ENCODE peak calls at places on chromosomes 13 and 19, in six cellular contexts. One of them, this sample, is unnamed.

GRCh38 chr19:6662692-6663091 is 7.3 kb downstream of the TNFSF14 start:
- DNase-seq in body of pancreas: no peak
- DNase-seq in ovary: no peak
- DNase-seq in brain microvascular endothelial cell: no peak
- DNase-seq in left ventricle myocardium inferior: no peak
- DNase-seq in left lung: no peak
- DNase-seq in this sample: no peak

GRCh38 chr19:54160948-54161347 is 1.4 kb upstream of the LENG1 start:
- DNase-seq in ovary: no peak
- DNase-seq in left ventricle myocardium inferior: no peak
- DNase-seq in brain microvascular endothelial cell: no peak
- DNase-seq in body of pancreas: no peak
- DNase-seq in left lung: no peak
- DNase-seq in this sample: no peak

GRCh38 chr19:34590228-34590627 is 86.7 kb downstream of the SCGB2B2 start:
- DNase-seq in left lung: no peak
- DNase-seq in ovary: no peak
- DNase-seq in left ventricle myocardium inferior: no peak
- DNase-seq in body of pancreas: no peak
- DNase-seq in brain microvascular endothelial cell: no peak
- DNase-seq in this sample: no peak

GRCh38 chr19:33397536-33398360 is 24.2 kb downstream of the CEBPG start:
- DNase-seq in ovary: no peak
- DNase-seq in left lung: peak
- DNase-seq in brain microvascular endothelial cell: no peak
- DNase-seq in body of pancreas: no peak
- DNase-seq in left ventricle myocardium inferior: no peak
- DNase-seq in this sample: no peak

GRCh38 chr19:33391631-33392249 is 18.2 kb downstream of the CEBPG start:
- DNase-seq in left ventricle myocardium inferior: no peak
- DNase-seq in left lung: no peak
- DNase-seq in brain microvascular endothelial cell: no peak
- DNase-seq in ovary: peak
- DNase-seq in body of pancreas: no peak
- DNase-seq in this sample: no peak

GRCh38 chr13:99657848-99658265 is 156.6 kb downstream of the TM9SF2 start:
- DNase-seq in left lung: no peak
- DNase-seq in body of pancreas: no peak
- DNase-seq in brain microvascular endothelial cell: peak
- DNase-seq in ovary: no peak
- DNase-seq in left ventricle myocardium inferior: peak
- DNase-seq in this sample: no peak

GRCh38 chr19:49331616-49332055 is 3.6 kb upstream of the CD37 start:
- DNase-seq in left lung: peak
- DNase-seq in ovary: no peak
- DNase-seq in brain microvascular endothelial cell: peak
- DNase-seq in body of pancreas: peak
- DNase-seq in left ventricle myocardium inferior: no peak
- DNase-seq in this sample: peak

GRCh38 chr19:38842439-38843174 is 7.2 kb downstream of the HNRNPL start:
- DNase-seq in brain microvascular endothelial cell: no peak
- DNase-seq in body of pancreas: no peak
- DNase-seq in left lung: no peak
- DNase-seq in left ventricle myocardium inferior: no peak
- DNase-seq in ovary: no peak
- DNase-seq in this sample: no peak

GRCh38 chr13:113448545-113448884 is 4.8 kb downstream of the ADPRHL1 start:
- DNase-seq in left lung: peak
- DNase-seq in left ventricle myocardium inferior: peak
- DNase-seq in ovary: no peak
- DNase-seq in brain microvascular endothelial cell: no peak
- DNase-seq in body of pancreas: peak
- DNase-seq in this sample: no peak

GRCh38 chr13:113076681-113077401 is 28.8 kb upstream of the F7 start:
- DNase-seq in left lung: no peak
- DNase-seq in left ventricle myocardium inferior: no peak
- DNase-seq in brain microvascular endothelial cell: no peak
- DNase-seq in ovary: no peak
- DNase-seq in body of pancreas: no peak
- DNase-seq in this sample: no peak

GRCh38 chr13:81683526-81683925 is 1342.6 kb upstream of the SPRY2 start:
- DNase-seq in ovary: no peak
- DNase-seq in left lung: no peak
- DNase-seq in brain microvascular endothelial cell: no peak
- DNase-seq in body of pancreas: no peak
- DNase-seq in left ventricle myocardium inferior: no peak
- DNase-seq in this sample: no peak

GRCh38 chr13:52832268-52832667 is 16.2 kb downstream of the PCDH8 start:
- DNase-seq in brain microvascular endothelial cell: no peak
- DNase-seq in left lung: no peak
- DNase-seq in body of pancreas: no peak
- DNase-seq in left ventricle myocardium inferior: no peak
- DNase-seq in ovary: no peak
- DNase-seq in this sample: no peak

GRCh38 chr19:51735759-51736449 is 12.1 kb upstream of the HAS1 start:
- DNase-seq in body of pancreas: no peak
- DNase-seq in left ventricle myocardium inferior: peak
- DNase-seq in ovary: no peak
- DNase-seq in brain microvascular endothelial cell: peak
- DNase-seq in left lung: peak
- DNase-seq in this sample: no peak

GRCh38 chr19:54485846-54486245 is 12.8 kb upstream of the CDC42EP5 start:
- DNase-seq in left ventricle myocardium inferior: no peak
- DNase-seq in ovary: no peak
- DNase-seq in brain microvascular endothelial cell: peak
- DNase-seq in body of pancreas: no peak
- DNase-seq in left lung: no peak
- DNase-seq in this sample: no peak

GRCh38 chr13:46675016-46675415 is 121.9 kb downstream of the ESD start:
- DNase-seq in ovary: no peak
- DNase-seq in left lung: no peak
- DNase-seq in left ventricle myocardium inferior: no peak
- DNase-seq in brain microvascular endothelial cell: no peak
- DNase-seq in body of pancreas: no peak
- DNase-seq in this sample: no peak

DNA sequence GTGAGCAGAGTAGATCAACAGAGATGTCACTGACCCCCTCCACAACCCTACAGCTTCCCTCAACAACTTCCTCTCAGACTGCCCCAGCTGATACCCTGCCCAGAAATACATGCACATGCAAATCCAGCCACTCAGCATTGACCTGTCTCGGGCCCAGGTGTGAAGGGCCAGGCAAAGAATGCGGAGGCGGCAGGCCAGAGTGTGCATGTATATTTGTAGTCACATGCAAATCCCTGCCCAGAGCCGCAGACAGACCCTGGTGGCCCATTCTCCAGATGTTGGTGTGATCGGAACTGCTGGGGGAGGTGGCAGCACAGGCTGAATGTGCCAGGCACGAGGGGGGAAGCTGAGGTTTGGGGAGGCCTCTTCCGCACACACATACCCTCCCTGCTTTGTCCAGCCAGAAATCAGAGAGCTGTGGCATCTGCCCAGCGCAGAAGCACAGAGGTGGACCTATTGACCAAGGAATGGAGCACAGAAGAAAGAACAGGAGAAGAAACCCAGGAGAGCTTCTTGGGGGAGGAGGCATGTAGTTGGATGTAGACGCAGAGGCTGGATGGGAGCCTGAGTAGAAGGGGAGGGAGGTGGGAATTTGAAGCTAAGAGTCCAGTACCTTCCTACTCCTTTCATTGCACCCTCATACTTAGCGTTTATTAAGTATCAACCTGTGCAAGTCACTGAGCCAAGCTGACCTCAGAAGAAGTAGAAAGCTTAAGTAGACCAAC is 14.4 kb downstream of the MEF2B start:
- DNase-seq in left lung: no peak
- DNase-seq in left ventricle myocardium inferior: no peak
- DNase-seq in body of pancreas: no peak
- DNase-seq in brain microvascular endothelial cell: no peak
- DNase-seq in ovary: no peak
- DNase-seq in this sample: no peak
- H3K27ac ChIP-seq in left lung: no peak
- H3K27ac ChIP-seq in left ventricle myocardium inferior: no peak
- H3K27ac ChIP-seq in body of pancreas: no peak
- H3K27ac ChIP-seq in brain microvascular endothelial cell: no peak
- H3K27ac ChIP-seq in ovary: no peak
- H3K27ac ChIP-seq in this sample: no peak

DNA sequence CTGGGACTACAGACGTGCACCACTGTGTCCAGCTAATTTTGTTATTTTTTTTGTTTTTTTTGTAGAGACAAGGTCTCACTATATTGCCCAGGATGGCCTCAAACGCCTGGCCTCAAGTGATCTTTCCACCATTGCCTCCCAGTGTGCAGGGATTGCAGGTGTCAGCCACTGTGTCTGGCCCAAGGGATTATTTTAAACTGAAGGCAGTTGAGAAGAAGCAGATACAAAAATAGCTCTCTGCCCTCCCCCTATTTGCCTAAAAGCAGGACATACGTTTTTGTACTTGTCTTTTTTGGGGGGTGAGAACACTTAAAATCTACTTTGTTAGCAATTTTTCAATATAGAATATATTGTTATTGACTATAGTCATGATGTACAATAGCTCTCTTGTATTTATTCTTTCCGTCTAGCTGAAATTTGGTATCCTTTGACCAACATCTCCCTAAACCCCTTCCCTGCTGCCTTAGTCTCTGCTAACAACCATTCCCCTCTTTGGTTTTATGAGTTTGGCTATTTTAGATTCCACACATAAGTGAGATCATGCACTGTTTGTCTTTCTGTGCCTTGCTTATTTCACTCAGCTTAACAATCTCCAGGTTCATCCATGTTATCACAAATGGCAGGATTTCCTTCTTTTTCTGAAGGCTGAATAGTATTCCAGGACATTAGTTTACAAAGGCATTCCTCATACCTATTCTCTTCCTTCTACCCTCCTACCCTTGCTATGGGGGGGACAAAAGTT is 34.9 kb downstream of the ADGRE3 start:
- DNase-seq in left lung: no peak
- DNase-seq in brain microvascular endothelial cell: no peak
- DNase-seq in left ventricle myocardium inferior: no peak
- DNase-seq in ovary: no peak
- DNase-seq in body of pancreas: no peak
- DNase-seq in this sample: no peak
- H3K27ac ChIP-seq in left lung: no peak
- H3K27ac ChIP-seq in brain microvascular endothelial cell: no peak
- H3K27ac ChIP-seq in left ventricle myocardium inferior: no peak
- H3K27ac ChIP-seq in ovary: no peak
- H3K27ac ChIP-seq in body of pancreas: no peak
- H3K27ac ChIP-seq in this sample: no peak

GRCh38 chr13:27161980-27162379 is 9.6 kb downstream of the USP12 start:
- DNase-seq in body of pancreas: no peak
- DNase-seq in left lung: no peak
- DNase-seq in ovary: no peak
- DNase-seq in left ventricle myocardium inferior: no peak
- DNase-seq in brain microvascular endothelial cell: no peak
- DNase-seq in this sample: no peak
- H3K27ac ChIP-seq in body of pancreas: no peak
- H3K27ac ChIP-seq in left lung: no peak
- H3K27ac ChIP-seq in ovary: no peak
- H3K27ac ChIP-seq in left ventricle myocardium inferior: no peak
- H3K27ac ChIP-seq in brain microvascular endothelial cell: no peak
- H3K27ac ChIP-seq in this sample: no peak

DNA sequence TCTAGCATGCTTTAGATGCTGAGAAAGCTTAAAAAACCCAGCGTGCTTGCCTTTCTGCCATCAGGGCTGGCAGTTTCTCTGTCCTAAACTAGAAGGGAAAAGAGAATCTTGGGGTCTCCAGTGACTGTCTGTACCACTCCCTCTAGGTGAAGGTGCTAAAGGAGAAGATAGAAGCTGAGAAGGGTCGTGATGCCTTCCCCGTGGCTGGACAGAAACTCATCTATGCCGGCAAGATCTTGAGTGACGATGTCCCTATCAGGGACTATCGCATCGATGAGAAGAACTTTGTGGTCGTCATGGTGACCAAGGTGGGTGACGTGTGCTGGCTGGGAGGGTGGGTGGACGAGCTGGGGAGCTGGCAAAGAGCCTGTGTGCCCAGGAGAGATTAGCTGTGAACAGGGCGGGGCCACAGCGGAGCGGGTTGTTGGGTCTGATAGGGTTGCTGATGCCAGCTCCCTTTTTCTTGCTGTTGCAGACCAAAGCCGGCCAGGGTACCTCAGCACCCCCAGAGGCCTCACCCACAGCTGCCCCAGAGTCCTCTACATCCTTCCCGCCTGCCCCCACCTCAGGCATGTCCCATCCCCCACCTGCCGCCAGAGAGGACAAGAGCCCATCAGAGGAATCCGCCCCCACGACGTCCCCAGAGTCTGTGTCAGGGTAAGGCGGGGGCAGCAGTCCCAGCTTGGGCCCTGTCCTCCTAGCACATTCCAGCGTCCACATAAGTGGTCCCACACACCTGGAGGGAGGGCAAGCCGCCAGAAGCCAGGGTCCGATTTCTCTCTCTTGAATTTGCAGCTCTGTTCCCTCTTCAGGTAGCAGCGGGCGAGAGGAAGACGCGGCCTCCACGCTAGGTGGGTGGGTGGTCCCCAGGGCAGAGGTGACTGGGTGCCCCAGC is 2.3 kb downstream of the RAD23A start:
- DNase-seq in left ventricle myocardium inferior: no peak
- DNase-seq in body of pancreas: no peak
- DNase-seq in left lung: no peak
- DNase-seq in ovary: no peak
- DNase-seq in brain microvascular endothelial cell: no peak
- DNase-seq in this sample: no peak
- H3K27ac ChIP-seq in left ventricle myocardium inferior: peak
- H3K27ac ChIP-seq in body of pancreas: no peak
- H3K27ac ChIP-seq in left lung: no peak
- H3K27ac ChIP-seq in ovary: no peak
- H3K27ac ChIP-seq in brain microvascular endothelial cell: no peak
- H3K27ac ChIP-seq in this sample: peak

GRCh38 chr13:98575876-98576214 is 1.1 kb downstream of the STK24 start:
- DNase-seq in left lung: no peak
- DNase-seq in ovary: no peak
- DNase-seq in body of pancreas: no peak
- DNase-seq in left ventricle myocardium inferior: no peak
- DNase-seq in brain microvascular endothelial cell: no peak
- DNase-seq in this sample: no peak

GRCh38 chr13:98575009-98575866 is 1.7 kb downstream of the STK24 start:
- DNase-seq in body of pancreas: no peak
- DNase-seq in left lung: no peak
- DNase-seq in left ventricle myocardium inferior: no peak
- DNase-seq in ovary: no peak
- DNase-seq in brain microvascular endothelial cell: no peak
- DNase-seq in this sample: no peak

GRCh38 chr13:98576963-98577822 is at the start of gene STK24:
- DNase-seq in left ventricle myocardium inferior: peak
- DNase-seq in body of pancreas: peak
- DNase-seq in left lung: peak
- DNase-seq in ovary: peak
- DNase-seq in brain microvascular endothelial cell: peak
- DNase-seq in this sample: peak

GRCh38 chr13:98577823-98578285 is 947 bp upstream of the STK24 start:
- DNase-seq in ovary: peak
- DNase-seq in left ventricle myocardium inferior: no peak
- DNase-seq in body of pancreas: peak
- DNase-seq in left lung: no peak
- DNase-seq in brain microvascular endothelial cell: no peak
- DNase-seq in this sample: no peak

GRCh38 chr13:98576215-98576945 is 527 bp downstream of the STK24 start:
- DNase-seq in ovary: peak
- DNase-seq in left ventricle myocardium inferior: peak
- DNase-seq in left lung: peak
- DNase-seq in body of pancreas: peak
- DNase-seq in brain microvascular endothelial cell: no peak
- DNase-seq in this sample: peak
- H3K27ac ChIP-seq in ovary: peak
- H3K27ac ChIP-seq in left ventricle myocardium inferior: peak
- H3K27ac ChIP-seq in left lung: peak
- H3K27ac ChIP-seq in body of pancreas: peak
- H3K27ac ChIP-seq in brain microvascular endothelial cell: peak
- H3K27ac ChIP-seq in this sample: peak